ENCODE peak calls at places on chromosomes 2 and 18, in four cellular contexts. M is psoas muscle, B is mucosa of gallbladder, X is NCI-H1417. F is an unnamed sample.
A peak's percentile ranks its signal among the peaks of the same experiment; 100 is the strongest.

GRCh38 chr2:41933035-41933429 is 114.8 kb upstream of the PKDCC start:
- DNase-seq in M (no peak), X (no peak), B (no peak), F (no peak)

GRCh38 chr18:21502661-21503060 is 97.8 kb downstream of the ESCO1 start:
- DNase-seq in M (no peak), B (no peak), X (no peak), F (no peak)

GRCh38 chr18:62323483-62324354 is 1.4 kb upstream of the TNFRSF11A start:
- DNase-seq in M (no peak), B (no peak), X (no peak), F (no peak)

GRCh38 chr2:236302555-236302954 is 38.3 kb upstream of the ASB18 start:
- DNase-seq in X (no peak), B (peak; percentile 8), M (no peak), F (no peak)

GRCh38 chr2:37656512-37657423 is 14.7 kb downstream of the CDC42EP3 start:
- DNase-seq in M (no peak), B (no peak), X (peak; percentile 78), F (peak; percentile 47)

GRCh38 chr18:25229080-25229479 is 122.9 kb downstream of the ZNF521 start:
- DNase-seq in X (peak; percentile 34), M (no peak), B (peak; percentile 17), F (no peak)

GRCh38 chr2:112627060-112628040 is 18.4 kb upstream of the SLC20A1 start:
- DNase-seq in M (peak; percentile 60), X (no peak), B (no peak), F (no peak)

GRCh38 chr2:109457811-109458210 is 156.0 kb downstream of the SEPTIN10 start:
- DNase-seq in X (no peak), M (no peak), B (no peak), F (no peak)

GRCh38 chr2:121333834-121334558 is 49.0 kb upstream of the TFCP2L1 start:
- DNase-seq in X (no peak), B (no peak), M (no peak), F (no peak)

GRCh38 chr2:10022886-10023662 is 20.3 kb upstream of the KLF11 start:
- DNase-seq in M (peak; percentile 25), B (no peak), X (no peak), F (no peak)

GRCh38 chr2:75641587-75641986 is 5.0 kb upstream of the MRPL19 start:
- DNase-seq in B (no peak), M (peak; percentile 76), X (no peak), F (no peak)

GRCh38 chr18:68847219-68847860 is 49.5 kb downstream of the CCDC102B start:
- DNase-seq in B (no peak), M (no peak), X (peak; percentile 74), F (peak; percentile 68)

GRCh38 chr2:156147594-156148330 is 184.8 kb downstream of the NR4A2 start:
- DNase-seq in M (no peak), B (no peak), X (no peak), F (no peak)

GRCh38 chr2:128388414-128389032 is 69.9 kb upstream of the HS6ST1 start:
- DNase-seq in M (peak; percentile 22), X (no peak), B (no peak), F (no peak)

GRCh38 chr2:11781624-11782023 is 35.2 kb downstream of the LPIN1 start:
- DNase-seq in X (no peak), B (no peak), M (no peak), F (no peak)

GRCh38 chr2:105788670-105789290 is 44.1 kb downstream of the NCK2 start:
- DNase-seq in M (no peak), X (no peak), B (no peak), F (no peak)

GRCh38 chr18:1760901-1761300 is 810.4 kb downstream of the METTL4 start:
- DNase-seq in M (no peak), B (no peak), X (no peak), F (no peak)

GRCh38 chr2:171347591-171348032 is 86.2 kb downstream of the METTL8 start:
- DNase-seq in X (no peak), M (no peak), B (peak; percentile 10), F (no peak)

GRCh38 chr2:204885747-204886146 is 340.5 kb downstream of the PARD3B start:
- DNase-seq in B (no peak), X (peak; percentile 53), M (no peak), F (no peak)

GRCh38 chr18:25921677-25922421 is 168.6 kb downstream of the SS18 start:
- DNase-seq in X (peak; percentile 61), B (no peak), M (no peak), F (no peak)

GRCh38 chr18:26548144-26549102 is at the start of gene KCTD1:
- DNase-seq in X (peak; percentile 94), M (peak; percentile 91), B (peak; percentile 85), F (peak; percentile 60)

GRCh38 chr2:142223309-142223708 is 92.5 kb upstream of the LRP1B start:
- DNase-seq in M (no peak), X (peak; percentile 36), B (no peak), F (no peak)

GRCh38 chr2:111662771-111663470 is 221.1 kb downstream of the ANAPC1 start:
- DNase-seq in B (peak; percentile 9), M (no peak), X (no peak), F (no peak)

GRCh38 chr2:33573657-33574056 is 25.4 kb downstream of the FAM98A start:
- DNase-seq in M (no peak), X (no peak), B (no peak), F (no peak)

GRCh38 chr2:98676742-98677141 is 54.2 kb downstream of the MGAT4A start:
- DNase-seq in M (no peak), X (no peak), B (no peak), F (no peak)

GRCh38 chr18:68394705-68395104 is 320.2 kb downstream of the TMX3 start:
- DNase-seq in B (no peak), M (no peak), X (no peak), F (no peak)

GRCh38 chr2:1497122-1497611 is 83.9 kb downstream of the TPO start:
- DNase-seq in M (no peak), X (no peak), B (no peak), F (peak; percentile 2)

GRCh38 chr18:58671941-58672565 is 788 bp downstream of the MALT1 start:
- DNase-seq in X (no peak), B (peak; percentile 30), M (no peak), F (peak; percentile 40)

GRCh38 chr18:55844373-55844772 is 256.4 kb upstream of the TCF4 start:
- DNase-seq in B (no peak), X (no peak), M (no peak), F (no peak)

GRCh38 chr2:99881901-99882591 is 260.3 kb downstream of the AFF3 start:
- DNase-seq in M (no peak), B (no peak), X (peak; percentile 96), F (no peak)

GRCh38 chr2:119809329-119810038 is 49.8 kb downstream of the PTPN4 start:
- DNase-seq in B (no peak), X (peak; percentile 12), M (no peak), F (peak; percentile 57)

GRCh38 chr2:168801961-168802824 is at the start of gene NOSTRIN:
- DNase-seq in X (no peak), M (no peak), B (peak; percentile 89), F (no peak)

GRCh38 chr2:160460333-160460731 is 33.3 kb downstream of the RBMS1 start:
- DNase-seq in M (no peak), B (no peak), X (no peak), F (no peak)